ENCODE peak calls at places on chromosomes 2 and 18, in ten cellular contexts. One of them, this sample, is unnamed.

GRCh38 chr18:44180683-44181082 is 500.0 kb upstream of the SETBP1 start:
- DNase-seq in ascending aorta: no peak
- DNase-seq in HFF-Myc: no peak
- DNase-seq in AG04450: no peak
- DNase-seq in mucosa of descending colon: no peak
- DNase-seq in cardiac fibroblast: peak
- DNase-seq in NB4: no peak
- DNase-seq in epithelial cell of esophagus: peak
- DNase-seq in astrocyte: peak
- DNase-seq in lower lobe of right lung: no peak
- DNase-seq in this sample: no peak

GRCh38 chr2:27378096-27378808 is 2.3 kb downstream of the ZNF513 start:
- DNase-seq in HFF-Myc: no peak
- DNase-seq in mucosa of descending colon: no peak
- DNase-seq in epithelial cell of esophagus: peak
- DNase-seq in cardiac fibroblast: peak
- DNase-seq in AG04450: no peak
- DNase-seq in lower lobe of right lung: no peak
- DNase-seq in ascending aorta: no peak
- DNase-seq in astrocyte: no peak
- DNase-seq in NB4: no peak
- DNase-seq in this sample: peak

GRCh38 chr2:238143239-238143951 is 4.9 kb downstream of the KLHL30 start:
- DNase-seq in astrocyte: no peak
- DNase-seq in HFF-Myc: no peak
- DNase-seq in mucosa of descending colon: no peak
- DNase-seq in lower lobe of right lung: no peak
- DNase-seq in cardiac fibroblast: peak
- DNase-seq in epithelial cell of esophagus: peak
- DNase-seq in NB4: peak
- DNase-seq in AG04450: no peak
- DNase-seq in ascending aorta: peak
- DNase-seq in this sample: no peak

GRCh38 chr2:181574321-181574720 is 82.6 kb downstream of the CERKL start:
- DNase-seq in mucosa of descending colon: no peak
- DNase-seq in NB4: no peak
- DNase-seq in epithelial cell of esophagus: no peak
- DNase-seq in AG04450: no peak
- DNase-seq in HFF-Myc: no peak
- DNase-seq in cardiac fibroblast: no peak
- DNase-seq in ascending aorta: no peak
- DNase-seq in astrocyte: no peak
- DNase-seq in lower lobe of right lung: no peak
- DNase-seq in this sample: no peak

GRCh38 chr18:63216911-63217311 is 102.7 kb downstream of the BCL2 start:
- DNase-seq in ascending aorta: no peak
- DNase-seq in lower lobe of right lung: no peak
- DNase-seq in astrocyte: no peak
- DNase-seq in NB4: no peak
- DNase-seq in cardiac fibroblast: no peak
- DNase-seq in HFF-Myc: no peak
- DNase-seq in AG04450: no peak
- DNase-seq in mucosa of descending colon: no peak
- DNase-seq in epithelial cell of esophagus: peak
- DNase-seq in this sample: no peak

GRCh38 chr2:102782916-102783315 is 21.1 kb downstream of the TMEM182 start:
- DNase-seq in NB4: no peak
- DNase-seq in AG04450: no peak
- DNase-seq in lower lobe of right lung: no peak
- DNase-seq in HFF-Myc: no peak
- DNase-seq in astrocyte: no peak
- DNase-seq in mucosa of descending colon: no peak
- DNase-seq in epithelial cell of esophagus: no peak
- DNase-seq in ascending aorta: no peak
- DNase-seq in cardiac fibroblast: no peak
- DNase-seq in this sample: no peak

GRCh38 chr2:150188177-150188576 is 299.3 kb downstream of the RND3 start:
- DNase-seq in epithelial cell of esophagus: no peak
- DNase-seq in ascending aorta: no peak
- DNase-seq in HFF-Myc: no peak
- DNase-seq in cardiac fibroblast: peak
- DNase-seq in AG04450: no peak
- DNase-seq in lower lobe of right lung: no peak
- DNase-seq in astrocyte: peak
- DNase-seq in NB4: no peak
- DNase-seq in mucosa of descending colon: no peak
- DNase-seq in this sample: no peak

GRCh38 chr2:157182834-157183396 is 74.6 kb upstream of the GALNT5 start:
- DNase-seq in ascending aorta: no peak
- DNase-seq in cardiac fibroblast: peak
- DNase-seq in astrocyte: peak
- DNase-seq in mucosa of descending colon: no peak
- DNase-seq in HFF-Myc: peak
- DNase-seq in AG04450: peak
- DNase-seq in epithelial cell of esophagus: peak
- DNase-seq in NB4: peak
- DNase-seq in lower lobe of right lung: no peak
- DNase-seq in this sample: no peak

GRCh38 chr2:66445076-66445724 is 10.3 kb downstream of the MEIS1 start:
- DNase-seq in ascending aorta: no peak
- DNase-seq in epithelial cell of esophagus: peak
- DNase-seq in mucosa of descending colon: no peak
- DNase-seq in AG04450: no peak
- DNase-seq in NB4: no peak
- DNase-seq in cardiac fibroblast: no peak
- DNase-seq in HFF-Myc: no peak
- DNase-seq in lower lobe of right lung: peak
- DNase-seq in astrocyte: peak
- DNase-seq in this sample: no peak

GRCh38 chr2:168848220-168848619 is 42.0 kb downstream of the SPC25 start:
- DNase-seq in astrocyte: no peak
- DNase-seq in ascending aorta: no peak
- DNase-seq in lower lobe of right lung: no peak
- DNase-seq in AG04450: no peak
- DNase-seq in NB4: peak
- DNase-seq in epithelial cell of esophagus: no peak
- DNase-seq in HFF-Myc: no peak
- DNase-seq in mucosa of descending colon: no peak
- DNase-seq in cardiac fibroblast: no peak
- DNase-seq in this sample: peak

GRCh38 chr2:233476083-233476410 is 90.5 kb downstream of the USP40 start:
- DNase-seq in mucosa of descending colon: no peak
- DNase-seq in HFF-Myc: no peak
- DNase-seq in epithelial cell of esophagus: no peak
- DNase-seq in cardiac fibroblast: no peak
- DNase-seq in lower lobe of right lung: no peak
- DNase-seq in astrocyte: no peak
- DNase-seq in ascending aorta: peak
- DNase-seq in AG04450: no peak
- DNase-seq in NB4: no peak
- DNase-seq in this sample: no peak

GRCh38 chr2:155994315-155994714 is 338.2 kb downstream of the NR4A2 start:
- DNase-seq in epithelial cell of esophagus: no peak
- DNase-seq in ascending aorta: no peak
- DNase-seq in mucosa of descending colon: no peak
- DNase-seq in cardiac fibroblast: no peak
- DNase-seq in NB4: no peak
- DNase-seq in AG04450: no peak
- DNase-seq in astrocyte: no peak
- DNase-seq in HFF-Myc: no peak
- DNase-seq in lower lobe of right lung: no peak
- DNase-seq in this sample: no peak

DNA sequence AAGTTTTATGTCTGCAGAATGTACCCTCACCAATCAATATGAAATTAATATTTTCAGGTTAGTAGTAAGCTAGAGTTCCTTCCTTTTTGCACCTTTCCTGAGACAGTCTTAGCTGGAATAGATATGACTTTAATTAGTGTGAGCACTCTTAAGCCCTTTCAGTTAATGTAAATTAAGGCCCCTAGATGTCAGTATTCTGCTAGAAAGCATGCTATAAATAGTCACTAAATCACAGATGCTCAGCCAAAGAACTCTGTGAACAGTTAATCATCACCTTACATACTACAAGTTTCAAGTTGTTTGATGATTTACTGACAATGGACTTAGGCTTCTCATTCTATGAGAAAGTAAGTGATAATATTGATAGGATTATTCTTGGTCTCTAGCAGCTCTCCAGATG is 413.7 kb downstream of the PTH2R start:
- DNase-seq in HFF-Myc: no peak
- DNase-seq in astrocyte: no peak
- DNase-seq in AG04450: no peak
- DNase-seq in ascending aorta: no peak
- DNase-seq in NB4: peak
- DNase-seq in epithelial cell of esophagus: peak
- DNase-seq in lower lobe of right lung: no peak
- DNase-seq in mucosa of descending colon: no peak
- DNase-seq in cardiac fibroblast: no peak
- DNase-seq in this sample: no peak
- TF ChIP-seq CTCF in HFF-Myc: no peak
- TF ChIP-seq CTCF in astrocyte: peak
- TF ChIP-seq CTCF in AG04450: no peak
- TF ChIP-seq CTCF in ascending aorta: no peak
- TF ChIP-seq CTCF in NB4: no peak
- TF ChIP-seq CTCF in epithelial cell of esophagus: peak
- TF ChIP-seq CTCF in lower lobe of right lung: no peak
- TF ChIP-seq CTCF in mucosa of descending colon: no peak
- TF ChIP-seq CTCF in cardiac fibroblast: no peak
- TF ChIP-seq CTCF in this sample: no peak

GRCh38 chr2:225431387-225431786 is 31.9 kb downstream of the NYAP2 start:
- DNase-seq in NB4: no peak
- DNase-seq in epithelial cell of esophagus: no peak
- DNase-seq in AG04450: no peak
- DNase-seq in lower lobe of right lung: no peak
- DNase-seq in mucosa of descending colon: no peak
- DNase-seq in cardiac fibroblast: no peak
- DNase-seq in astrocyte: no peak
- DNase-seq in HFF-Myc: no peak
- DNase-seq in ascending aorta: no peak
- DNase-seq in this sample: no peak
- H3K4me3 ChIP-seq in NB4: no peak
- H3K4me3 ChIP-seq in epithelial cell of esophagus: no peak
- H3K4me3 ChIP-seq in AG04450: no peak
- H3K4me3 ChIP-seq in lower lobe of right lung: no peak
- H3K4me3 ChIP-seq in mucosa of descending colon: no peak
- H3K4me3 ChIP-seq in cardiac fibroblast: no peak
- H3K4me3 ChIP-seq in astrocyte: no peak
- H3K4me3 ChIP-seq in HFF-Myc: no peak
- H3K4me3 ChIP-seq in ascending aorta: no peak
- H3K4me3 ChIP-seq in this sample: no peak

GRCh38 chr2:124530203-124530602 is 505.1 kb downstream of the CNTNAP5 start:
- DNase-seq in astrocyte: no peak
- DNase-seq in HFF-Myc: no peak
- DNase-seq in cardiac fibroblast: peak
- DNase-seq in AG04450: no peak
- DNase-seq in ascending aorta: no peak
- DNase-seq in epithelial cell of esophagus: no peak
- DNase-seq in lower lobe of right lung: no peak
- DNase-seq in NB4: peak
- DNase-seq in mucosa of descending colon: no peak
- DNase-seq in this sample: no peak
- TF ChIP-seq CTCF in astrocyte: no peak
- TF ChIP-seq CTCF in HFF-Myc: no peak
- TF ChIP-seq CTCF in cardiac fibroblast: no peak
- TF ChIP-seq CTCF in AG04450: no peak
- TF ChIP-seq CTCF in ascending aorta: no peak
- TF ChIP-seq CTCF in epithelial cell of esophagus: no peak
- TF ChIP-seq CTCF in lower lobe of right lung: no peak
- TF ChIP-seq CTCF in NB4: no peak
- TF ChIP-seq CTCF in mucosa of descending colon: no peak
- TF ChIP-seq CTCF in this sample: no peak

GRCh38 chr2:218746470-218746795 is 35.5 kb upstream of the CYP27A1 start:
- DNase-seq in astrocyte: no peak
- DNase-seq in mucosa of descending colon: no peak
- DNase-seq in lower lobe of right lung: no peak
- DNase-seq in AG04450: no peak
- DNase-seq in epithelial cell of esophagus: no peak
- DNase-seq in cardiac fibroblast: peak
- DNase-seq in HFF-Myc: no peak
- DNase-seq in ascending aorta: no peak
- DNase-seq in NB4: no peak
- DNase-seq in this sample: no peak

GRCh38 chr2:218745160-218745558 is 34.5 kb downstream of the TTLL4 start:
- DNase-seq in epithelial cell of esophagus: no peak
- DNase-seq in lower lobe of right lung: no peak
- DNase-seq in ascending aorta: no peak
- DNase-seq in NB4: peak
- DNase-seq in HFF-Myc: no peak
- DNase-seq in astrocyte: no peak
- DNase-seq in mucosa of descending colon: no peak
- DNase-seq in AG04450: no peak
- DNase-seq in cardiac fibroblast: peak
- DNase-seq in this sample: no peak

GRCh38 chr2:218746960-218747359 is 35.0 kb upstream of the CYP27A1 start:
- DNase-seq in epithelial cell of esophagus: no peak
- DNase-seq in AG04450: no peak
- DNase-seq in astrocyte: no peak
- DNase-seq in lower lobe of right lung: no peak
- DNase-seq in NB4: no peak
- DNase-seq in cardiac fibroblast: no peak
- DNase-seq in mucosa of descending colon: no peak
- DNase-seq in ascending aorta: no peak
- DNase-seq in HFF-Myc: no peak
- DNase-seq in this sample: no peak

GRCh38 chr2:218744615-218745014 is 34.0 kb downstream of the TTLL4 start:
- DNase-seq in cardiac fibroblast: no peak
- DNase-seq in lower lobe of right lung: no peak
- DNase-seq in mucosa of descending colon: no peak
- DNase-seq in epithelial cell of esophagus: no peak
- DNase-seq in AG04450: no peak
- DNase-seq in NB4: no peak
- DNase-seq in astrocyte: no peak
- DNase-seq in HFF-Myc: no peak
- DNase-seq in ascending aorta: no peak
- DNase-seq in this sample: no peak

DNA sequence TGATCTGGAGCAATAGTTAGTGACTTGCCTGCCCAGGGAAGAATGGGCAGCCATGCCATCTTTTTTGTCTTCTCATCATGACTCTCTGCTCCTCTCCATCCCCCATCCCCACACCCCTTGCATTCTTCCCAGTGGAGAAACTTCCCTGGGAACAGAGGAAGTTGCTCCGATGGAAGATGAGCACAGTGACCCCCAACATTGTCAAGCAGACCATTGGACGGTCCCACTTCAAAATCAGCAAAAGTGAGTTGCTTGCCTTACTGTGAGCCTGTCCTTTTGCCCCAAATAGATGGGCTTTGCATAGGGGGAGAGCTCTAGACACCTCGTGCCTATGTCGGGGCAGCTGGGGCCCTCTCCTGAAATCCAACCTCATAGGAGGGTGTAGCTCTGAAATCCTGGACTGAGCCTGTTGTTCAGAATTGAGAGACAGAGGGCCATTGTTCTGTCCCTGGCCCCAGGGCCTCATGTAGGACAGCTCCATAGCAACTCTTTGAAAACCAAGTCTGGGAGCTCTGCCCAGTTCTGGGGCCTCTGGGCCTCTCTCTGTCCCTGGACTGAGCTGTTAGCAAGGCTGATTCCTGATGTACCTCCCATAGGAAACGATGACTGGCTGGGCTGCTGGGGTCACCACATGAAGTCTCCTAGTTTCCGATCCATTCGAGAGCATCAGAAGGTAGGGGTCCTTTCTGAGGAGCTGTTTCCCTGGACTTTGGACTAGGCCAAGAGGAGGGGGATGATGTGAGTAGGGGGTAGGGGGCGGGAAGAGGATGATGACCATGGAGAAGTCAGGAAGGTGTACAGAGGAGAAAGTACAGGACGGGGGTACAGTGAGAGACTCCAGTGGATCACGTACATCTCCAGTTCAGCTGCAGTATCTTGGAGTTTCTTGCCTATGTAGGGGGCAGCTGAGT is 35.2 kb downstream of the TTLL4 start:
- DNase-seq in cardiac fibroblast: peak
- DNase-seq in NB4: no peak
- DNase-seq in ascending aorta: no peak
- DNase-seq in lower lobe of right lung: no peak
- DNase-seq in epithelial cell of esophagus: no peak
- DNase-seq in HFF-Myc: no peak
- DNase-seq in astrocyte: peak
- DNase-seq in mucosa of descending colon: no peak
- DNase-seq in AG04450: no peak
- DNase-seq in this sample: no peak
- H3K4me3 ChIP-seq in cardiac fibroblast: no peak
- H3K4me3 ChIP-seq in NB4: no peak
- H3K4me3 ChIP-seq in ascending aorta: no peak
- H3K4me3 ChIP-seq in lower lobe of right lung: no peak
- H3K4me3 ChIP-seq in epithelial cell of esophagus: no peak
- H3K4me3 ChIP-seq in HFF-Myc: no peak
- H3K4me3 ChIP-seq in astrocyte: no peak
- H3K4me3 ChIP-seq in mucosa of descending colon: no peak
- H3K4me3 ChIP-seq in AG04450: no peak
- H3K4me3 ChIP-seq in this sample: no peak

This sample was measured in WERI-Rb-1.